ENCODE peak calls at places on chromosomes 11 and 22, in ten cellular contexts. Y, E, K, I, S, A, W, N, X and Z are unnamed samples.

GRCh38 chr22:35202376-35202775 is 54.9 kb upstream of the HMGXB4 start:
- DNase-seq in Y (peak), E (no peak), K (no peak), I (no peak), S (no peak), A (no peak), W (no peak), N (no peak), X (no peak), Z (no peak)

GRCh38 chr11:6438979-6439571 is 1.7 kb downstream of the HPX start:
- DNase-seq in Y (peak), E (peak), K (no peak), I (peak), S (peak), A (no peak), W (no peak), N (peak), X (peak), Z (no peak)

GRCh38 chr11:87281496-87281895 is 243.8 kb downstream of the TMEM135 start:
- DNase-seq in Y (peak), E (peak), K (no peak), I (peak), S (peak), A (no peak), W (no peak), N (no peak), X (no peak), Z (no peak)

GRCh38 chr22:42930810-42931420 is 73.8 kb upstream of the ARFGAP3 start:
- DNase-seq in Y (peak), E (no peak), K (no peak), I (peak), S (peak), A (no peak), W (no peak), N (no peak), X (no peak), Z (no peak)

GRCh38 chr11:130454495-130455262 is 6.2 kb downstream of the ADAMTS15 start:
- DNase-seq in Y (no peak), E (no peak), K (no peak), I (peak), S (peak), A (no peak), W (no peak), N (no peak), X (no peak), Z (no peak)

GRCh38 chr22:38148252-38148651 is 33.4 kb downstream of the PLA2G6 start:
- DNase-seq in Y (peak), E (no peak), K (no peak), I (peak), S (peak), A (no peak), W (no peak), N (no peak), X (no peak), Z (no peak)

GRCh38 chr11:75325713-75326438 is 25.6 kb downstream of the ARRB1 start:
- DNase-seq in Y (peak), E (peak), K (no peak), I (peak), S (peak), A (peak), W (no peak), N (peak), X (no peak), Z (peak)

GRCh38 chr11:7600205-7600775 is 73.0 kb downstream of the CYB5R2 start:
- DNase-seq in Y (peak), E (peak), K (no peak), I (peak), S (peak), A (no peak), W (no peak), N (no peak), X (peak), Z (no peak)

GRCh38 chr11:71977743-71978418 is 20.8 kb upstream of the IL18BP start:
- DNase-seq in Y (peak), E (peak), K (peak), I (peak), S (peak), A (peak), W (no peak), N (peak), X (peak), Z (no peak)

GRCh38 chr11:17781221-17781620 is 46.6 kb downstream of the KCNC1 start:
- DNase-seq in Y (no peak), E (no peak), K (no peak), I (no peak), S (no peak), A (no peak), W (no peak), N (no peak), X (no peak), Z (no peak)

GRCh38 chr11:118180300-118180703 is 3.9 kb upstream of the SCN2B start:
- DNase-seq in Y (peak), E (peak), K (no peak), I (peak), S (no peak), A (no peak), W (no peak), N (no peak), X (peak), Z (no peak)

GRCh38 chr11:120649316-120649715 is 137.8 kb downstream of the GRIK4 start:
- DNase-seq in Y (no peak), E (no peak), K (no peak), I (no peak), S (no peak), A (no peak), W (no peak), N (no peak), X (no peak), Z (no peak)

GRCh38 chr11:2538951-2539735 is 94.3 kb downstream of the KCNQ1 start:
- DNase-seq in Y (no peak), E (no peak), K (no peak), I (no peak), S (no peak), A (no peak), W (no peak), N (no peak), X (no peak), Z (no peak)

GRCh38 chr11:93517041-93517440 is 26.1 kb downstream of the SMCO4 start:
- DNase-seq in Y (no peak), E (no peak), K (no peak), I (no peak), S (no peak), A (no peak), W (no peak), N (no peak), X (no peak), Z (no peak)

GRCh38 chr22:27885977-27886842 is 32.8 kb downstream of the PITPNB start:
- DNase-seq in Y (peak), E (peak), K (peak), I (peak), S (peak), A (peak), W (no peak), N (peak), X (peak), Z (no peak)

GRCh38 chr22:43892183-43892894 is 526 bp upstream of the PNPLA5 start:
- DNase-seq in Y (no peak), E (no peak), K (no peak), I (no peak), S (no peak), A (no peak), W (no peak), N (no peak), X (no peak), Z (no peak)

GRCh38 chr11:60334005-60334620 is 7.1 kb downstream of the MS4A6E start:
- DNase-seq in Y (peak), E (peak), K (peak), I (peak), S (peak), A (peak), W (no peak), N (peak), X (peak), Z (no peak)

GRCh38 chr11:11465280-11465679 is 112.2 kb upstream of the CSNK2A3 start:
- DNase-seq in Y (no peak), E (no peak), K (no peak), I (no peak), S (no peak), A (no peak), W (no peak), N (no peak), X (no peak), Z (no peak)

GRCh38 chr11:37718431-37718999 is 1120.5 kb upstream of the RAG2 start:
- DNase-seq in Y (no peak), E (no peak), K (no peak), I (peak), S (no peak), A (no peak), W (no peak), N (no peak), X (no peak), Z (no peak)

GRCh38 chr11:117454564-117454917 is 126.9 kb downstream of the CEP164 start:
- DNase-seq in Y (no peak), E (no peak), K (no peak), I (no peak), S (no peak), A (no peak), W (no peak), N (no peak), X (no peak), Z (no peak)

GRCh38 chr22:21802056-21802455 is 65.4 kb downstream of the MAPK1 start:
- DNase-seq in Y (no peak), E (no peak), K (no peak), I (no peak), S (peak), A (no peak), W (no peak), N (no peak), X (no peak), Z (no peak)

GRCh38 chr22:40332319-40332781 is 13.9 kb upstream of the ADSL start:
- DNase-seq in Y (no peak), E (no peak), K (no peak), I (peak), S (peak), A (no peak), W (no peak), N (no peak), X (no peak), Z (no peak)

GRCh38 chr11:35740061-35740824 is 77.7 kb downstream of the TRIM44 start:
- DNase-seq in Y (no peak), E (no peak), K (no peak), I (no peak), S (no peak), A (no peak), W (no peak), N (no peak), X (no peak), Z (no peak)

GRCh38 chr11:126637800-126638175 is 282.3 kb downstream of the ST3GAL4 start:
- DNase-seq in Y (peak), E (no peak), K (no peak), I (peak), S (peak), A (no peak), W (no peak), N (no peak), X (no peak), Z (no peak)

GRCh38 chr11:72569966-72570892 is 104.0 kb downstream of the PDE2A start:
- DNase-seq in Y (no peak), E (peak), K (no peak), I (peak), S (peak), A (no peak), W (no peak), N (no peak), X (no peak), Z (no peak)

GRCh38 chr22:46238541-46238940 is 11.6 kb downstream of the CDPF1 start:
- DNase-seq in Y (no peak), E (no peak), K (no peak), I (no peak), S (no peak), A (no peak), W (no peak), N (no peak), X (no peak), Z (no peak)

GRCh38 chr11:90669094-90669493 is 446.2 kb upstream of the CHORDC1 start:
- DNase-seq in Y (no peak), E (no peak), K (no peak), I (no peak), S (no peak), A (no peak), W (no peak), N (no peak), X (no peak), Z (no peak)

GRCh38 chr11:71495286-71496090 is 31.6 kb upstream of the KRTAP5-7 start:
- DNase-seq in Y (no peak), E (no peak), K (no peak), I (no peak), S (no peak), A (no peak), W (no peak), N (peak), X (no peak), Z (no peak)